ENCODE peak calls at places on chromosomes 16 and 17, in eight cellular contexts. One of them, this sample, is unnamed.

GRCh38 chr17:56136316-56136715 is 17.0 kb upstream of the ANKFN1 start:
- DNase-seq in heart left ventricle: no peak
- DNase-seq in BJ: no peak
- DNase-seq in ascending aorta: no peak
- DNase-seq in HCT116: no peak
- DNase-seq in CD8-positive, alpha-beta T cell: no peak
- DNase-seq in WERI-Rb-1: no peak
- DNase-seq in brain microvascular endothelial cell: no peak
- DNase-seq in this sample: no peak

GRCh38 chr16:2335286-2335895 is 5.1 kb downstream of the ABCA3 start:
- DNase-seq in heart left ventricle: no peak
- DNase-seq in BJ: no peak
- DNase-seq in ascending aorta: no peak
- DNase-seq in HCT116: no peak
- DNase-seq in CD8-positive, alpha-beta T cell: no peak
- DNase-seq in WERI-Rb-1: no peak
- DNase-seq in brain microvascular endothelial cell: no peak
- DNase-seq in this sample: no peak

GRCh38 chr17:61362852-61363600 is 36.6 kb upstream of the TBX2 start:
- DNase-seq in heart left ventricle: no peak
- DNase-seq in BJ: no peak
- DNase-seq in ascending aorta: no peak
- DNase-seq in HCT116: no peak
- DNase-seq in CD8-positive, alpha-beta T cell: no peak
- DNase-seq in WERI-Rb-1: no peak
- DNase-seq in brain microvascular endothelial cell: no peak
- DNase-seq in this sample: no peak

GRCh38 chr17:45432405-45433113 is at the start of gene ARHGAP27:
- DNase-seq in heart left ventricle: peak
- DNase-seq in BJ: no peak
- DNase-seq in ascending aorta: no peak
- DNase-seq in HCT116: no peak
- DNase-seq in CD8-positive, alpha-beta T cell: no peak
- DNase-seq in WERI-Rb-1: no peak
- DNase-seq in brain microvascular endothelial cell: no peak
- DNase-seq in this sample: no peak

GRCh38 chr17:37770631-37771518 is 26.0 kb upstream of the HNF1B start:
- DNase-seq in heart left ventricle: peak
- DNase-seq in BJ: no peak
- DNase-seq in ascending aorta: no peak
- DNase-seq in HCT116: peak
- DNase-seq in CD8-positive, alpha-beta T cell: no peak
- DNase-seq in WERI-Rb-1: peak
- DNase-seq in brain microvascular endothelial cell: peak
- DNase-seq in this sample: no peak

GRCh38 chr16:87780385-87780989 is 14.7 kb upstream of the KLHDC4 start:
- DNase-seq in heart left ventricle: peak
- DNase-seq in BJ: no peak
- DNase-seq in ascending aorta: no peak
- DNase-seq in HCT116: no peak
- DNase-seq in CD8-positive, alpha-beta T cell: no peak
- DNase-seq in WERI-Rb-1: no peak
- DNase-seq in brain microvascular endothelial cell: peak
- DNase-seq in this sample: no peak

GRCh38 chr17:77297693-77298666 is 157.2 kb downstream of the SEC14L1 start:
- DNase-seq in heart left ventricle: no peak
- DNase-seq in BJ: no peak
- DNase-seq in ascending aorta: no peak
- DNase-seq in HCT116: no peak
- DNase-seq in CD8-positive, alpha-beta T cell: no peak
- DNase-seq in WERI-Rb-1: no peak
- DNase-seq in brain microvascular endothelial cell: peak
- DNase-seq in this sample: no peak

GRCh38 chr17:65359016-65359415 is 202.4 kb downstream of the AXIN2 start:
- DNase-seq in heart left ventricle: no peak
- DNase-seq in BJ: peak
- DNase-seq in ascending aorta: no peak
- DNase-seq in HCT116: peak
- DNase-seq in CD8-positive, alpha-beta T cell: no peak
- DNase-seq in WERI-Rb-1: no peak
- DNase-seq in brain microvascular endothelial cell: peak
- DNase-seq in this sample: peak

GRCh38 chr17:43772877-43773648 is 5.7 kb downstream of the DUSP3 start:
- DNase-seq in heart left ventricle: no peak
- DNase-seq in BJ: no peak
- DNase-seq in ascending aorta: no peak
- DNase-seq in HCT116: no peak
- DNase-seq in CD8-positive, alpha-beta T cell: no peak
- DNase-seq in WERI-Rb-1: no peak
- DNase-seq in brain microvascular endothelial cell: no peak
- DNase-seq in this sample: no peak

GRCh38 chr16:62014534-62014933 is 21.7 kb downstream of the CDH8 start:
- DNase-seq in heart left ventricle: no peak
- DNase-seq in BJ: no peak
- DNase-seq in ascending aorta: no peak
- DNase-seq in HCT116: no peak
- DNase-seq in CD8-positive, alpha-beta T cell: no peak
- DNase-seq in WERI-Rb-1: no peak
- DNase-seq in brain microvascular endothelial cell: no peak
- DNase-seq in this sample: no peak

GRCh38 chr16:85556456-85557082 is 56.6 kb upstream of the GSE1 start:
- DNase-seq in heart left ventricle: peak
- DNase-seq in BJ: no peak
- DNase-seq in ascending aorta: no peak
- DNase-seq in HCT116: no peak
- DNase-seq in CD8-positive, alpha-beta T cell: peak
- DNase-seq in WERI-Rb-1: no peak
- DNase-seq in brain microvascular endothelial cell: no peak
- DNase-seq in this sample: no peak

GRCh38 chr16:85554791-85555548 is 58.2 kb upstream of the GSE1 start:
- DNase-seq in heart left ventricle: peak
- DNase-seq in BJ: no peak
- DNase-seq in ascending aorta: no peak
- DNase-seq in HCT116: no peak
- DNase-seq in CD8-positive, alpha-beta T cell: peak
- DNase-seq in WERI-Rb-1: no peak
- DNase-seq in brain microvascular endothelial cell: peak
- DNase-seq in this sample: no peak

GRCh38 chr16:85555549-85556455 is 57.3 kb upstream of the GSE1 start:
- DNase-seq in heart left ventricle: no peak
- DNase-seq in BJ: no peak
- DNase-seq in ascending aorta: no peak
- DNase-seq in HCT116: no peak
- DNase-seq in CD8-positive, alpha-beta T cell: no peak
- DNase-seq in WERI-Rb-1: peak
- DNase-seq in brain microvascular endothelial cell: peak
- DNase-seq in this sample: no peak

GRCh38 chr16:85557976-85558589 is 55.0 kb upstream of the GSE1 start:
- DNase-seq in heart left ventricle: no peak
- DNase-seq in BJ: no peak
- DNase-seq in ascending aorta: no peak
- DNase-seq in HCT116: no peak
- DNase-seq in CD8-positive, alpha-beta T cell: no peak
- DNase-seq in WERI-Rb-1: peak
- DNase-seq in brain microvascular endothelial cell: no peak
- DNase-seq in this sample: no peak

DNA sequence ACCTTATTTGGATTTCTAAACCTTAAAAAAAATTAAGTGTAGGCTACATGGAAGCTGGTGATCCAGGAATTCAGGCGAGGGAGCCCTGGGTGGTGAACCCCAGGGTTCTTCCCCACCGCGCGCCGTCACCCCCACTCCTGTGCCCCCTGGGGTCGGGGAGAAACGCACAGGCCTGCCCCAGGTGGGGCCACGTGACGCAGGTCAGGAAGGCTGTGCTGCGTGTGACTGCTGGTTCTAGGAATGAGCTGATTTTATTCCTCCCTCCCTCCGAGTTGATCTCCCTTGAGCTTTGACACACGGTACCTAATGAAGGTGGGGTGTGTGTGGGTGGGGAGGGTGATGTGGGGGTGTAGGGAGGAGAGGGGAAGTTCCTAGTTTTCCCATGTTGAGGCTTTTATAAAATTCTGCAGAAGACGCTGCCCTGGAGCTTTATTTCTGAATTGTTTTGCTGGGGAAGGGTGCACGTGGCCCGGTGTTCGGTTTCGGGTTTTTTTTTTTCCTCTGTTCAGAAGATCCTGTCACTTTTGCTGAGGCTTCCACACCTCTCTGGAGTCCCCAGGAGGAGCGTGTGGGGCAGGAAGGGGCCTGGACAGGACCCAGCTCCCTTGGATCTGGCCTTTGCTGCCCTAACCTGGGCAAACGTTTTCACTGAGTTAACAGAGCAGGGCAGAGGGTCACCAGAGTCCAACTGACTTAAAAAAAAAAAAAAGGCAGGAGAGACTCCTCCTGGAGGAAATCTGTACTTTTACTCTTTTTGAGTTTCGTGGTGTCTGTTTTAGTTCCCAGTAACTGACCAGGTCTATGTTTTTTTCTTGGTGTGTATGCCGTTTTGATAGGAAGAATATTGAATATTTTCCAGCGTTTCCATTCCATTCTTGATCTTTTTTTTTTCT is 55.8 kb upstream of the GSE1 start:
- DNase-seq in heart left ventricle: no peak
- DNase-seq in BJ: no peak
- DNase-seq in ascending aorta: no peak
- DNase-seq in HCT116: no peak
- DNase-seq in CD8-positive, alpha-beta T cell: no peak
- DNase-seq in WERI-Rb-1: no peak
- DNase-seq in brain microvascular endothelial cell: no peak
- DNase-seq in this sample: no peak
- TF ChIP-seq CTCF in heart left ventricle: no peak
- TF ChIP-seq CTCF in BJ: peak
- TF ChIP-seq CTCF in ascending aorta: peak
- TF ChIP-seq CTCF in HCT116: no peak
- TF ChIP-seq CTCF in CD8-positive, alpha-beta T cell: no peak
- TF ChIP-seq CTCF in WERI-Rb-1: no peak
- TF ChIP-seq CTCF in brain microvascular endothelial cell: peak
- TF ChIP-seq CTCF in this sample: no peak

DNA sequence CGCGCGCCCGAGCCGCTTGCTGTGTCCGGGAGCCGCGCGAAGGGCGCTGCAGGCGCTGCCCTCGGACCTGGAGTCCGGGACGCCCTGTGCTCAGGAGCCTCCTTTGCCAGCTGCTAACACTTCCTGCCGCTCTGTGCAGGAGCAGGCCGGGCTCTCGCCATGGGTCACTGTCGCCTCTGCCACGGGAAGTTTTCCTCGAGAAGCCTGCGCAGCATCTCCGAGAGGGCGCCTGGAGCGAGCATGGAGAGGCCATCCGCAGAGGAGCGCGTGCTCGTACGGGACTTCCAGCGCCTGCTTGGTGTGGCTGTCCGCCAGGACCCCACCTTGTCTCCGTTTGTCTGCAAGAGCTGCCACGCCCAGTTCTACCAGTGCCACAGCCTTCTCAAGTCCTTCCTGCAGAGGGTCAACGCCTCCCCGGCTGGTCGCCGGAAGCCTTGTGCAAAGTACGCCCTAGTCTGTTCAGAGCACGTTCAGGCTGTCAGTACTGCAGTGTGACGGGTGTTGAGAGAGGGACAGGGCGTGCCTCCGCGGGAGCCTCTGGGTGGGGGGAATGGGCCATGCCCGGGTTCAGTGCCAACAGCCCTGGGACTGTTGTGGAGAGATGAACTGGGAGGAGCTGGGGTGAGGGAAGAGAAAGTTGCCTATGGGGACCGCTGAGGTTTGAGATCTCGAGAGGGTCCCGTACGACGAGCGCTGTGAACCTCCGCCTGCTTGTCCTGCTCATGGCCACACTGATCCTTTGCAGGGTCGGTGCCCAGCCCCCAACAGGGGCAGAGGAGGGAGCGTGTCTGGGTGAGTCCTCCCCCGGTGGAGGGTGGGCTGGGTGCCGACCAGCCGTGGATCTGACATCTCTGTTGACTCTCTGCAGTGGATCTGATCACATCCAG is 1.3 kb downstream of the ZNF276 start:
- DNase-seq in heart left ventricle: peak
- DNase-seq in BJ: no peak
- DNase-seq in ascending aorta: peak
- DNase-seq in HCT116: peak
- DNase-seq in CD8-positive, alpha-beta T cell: peak
- DNase-seq in WERI-Rb-1: no peak
- DNase-seq in brain microvascular endothelial cell: peak
- DNase-seq in this sample: no peak
- H3K4me3 ChIP-seq in heart left ventricle: peak
- H3K4me3 ChIP-seq in BJ: peak
- H3K4me3 ChIP-seq in ascending aorta: peak
- H3K4me3 ChIP-seq in HCT116: peak
- H3K4me3 ChIP-seq in CD8-positive, alpha-beta T cell: peak
- H3K4me3 ChIP-seq in WERI-Rb-1: peak
- H3K4me3 ChIP-seq in brain microvascular endothelial cell: peak
- H3K4me3 ChIP-seq in this sample: peak

DNA sequence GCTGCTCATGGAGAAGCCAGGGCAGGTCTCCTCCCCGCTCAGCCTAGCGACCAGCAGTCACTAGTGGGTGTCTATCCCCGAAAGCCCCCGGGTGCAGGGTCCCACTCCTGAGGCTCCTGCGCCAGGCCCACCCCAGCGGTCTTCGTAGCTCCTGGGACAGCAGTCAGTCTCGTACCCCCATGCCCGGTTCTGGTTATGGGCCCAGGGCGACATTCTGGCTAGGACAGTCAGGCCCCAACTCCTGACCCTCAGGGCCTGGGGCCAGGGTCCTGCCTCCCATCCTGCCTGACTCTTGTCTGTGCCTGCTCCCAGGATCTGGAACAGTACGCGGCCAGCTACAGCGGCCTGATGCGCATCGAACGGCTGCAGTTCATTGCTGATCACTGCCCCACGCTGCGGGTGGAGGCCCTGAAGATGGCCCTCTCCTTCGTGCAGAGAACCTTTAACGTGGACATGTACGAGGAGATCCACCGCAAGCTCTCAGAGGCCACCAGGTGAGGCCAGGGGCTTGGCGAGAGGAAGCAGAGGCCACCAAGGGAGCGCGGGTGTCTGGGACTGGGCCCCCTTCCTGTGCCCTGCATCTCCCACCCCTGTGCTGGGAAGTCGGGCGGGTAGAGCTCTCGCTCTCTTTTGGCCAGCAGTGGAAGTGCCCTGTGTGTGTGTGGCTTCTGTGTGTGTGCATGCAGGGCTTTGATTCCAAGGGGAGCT is 2.0 kb downstream of the GPS1 start:
- DNase-seq in heart left ventricle: peak
- DNase-seq in BJ: no peak
- DNase-seq in ascending aorta: no peak
- DNase-seq in HCT116: no peak
- DNase-seq in CD8-positive, alpha-beta T cell: no peak
- DNase-seq in WERI-Rb-1: no peak
- DNase-seq in brain microvascular endothelial cell: no peak
- DNase-seq in this sample: no peak
- TF ChIP-seq CTCF in heart left ventricle: no peak
- TF ChIP-seq CTCF in BJ: no peak
- TF ChIP-seq CTCF in ascending aorta: no peak
- TF ChIP-seq CTCF in HCT116: no peak
- TF ChIP-seq CTCF in CD8-positive, alpha-beta T cell: no peak
- TF ChIP-seq CTCF in WERI-Rb-1: no peak
- TF ChIP-seq CTCF in brain microvascular endothelial cell: no peak
- TF ChIP-seq CTCF in this sample: no peak

DNA sequence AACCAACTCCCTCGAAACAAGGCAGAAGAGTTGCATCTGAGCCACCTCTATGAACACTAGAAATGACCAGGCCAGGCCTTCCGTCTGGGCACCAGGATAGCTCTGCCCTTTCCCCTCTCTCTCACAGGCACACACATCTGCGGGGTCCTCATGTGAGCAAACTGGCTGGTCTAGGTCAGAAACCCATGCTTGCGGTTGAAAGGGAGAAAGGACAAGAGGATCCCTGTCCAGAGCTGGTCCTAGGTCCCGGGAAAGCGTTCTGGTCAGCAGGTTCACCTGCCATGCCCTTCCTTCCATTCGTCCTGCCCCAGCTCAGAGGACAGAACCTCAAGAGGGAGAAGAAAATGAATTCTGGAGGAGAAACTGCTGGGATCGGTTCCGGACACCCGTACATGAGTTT is 2.7 kb downstream of the MNT start:
- DNase-seq in heart left ventricle: no peak
- DNase-seq in BJ: no peak
- DNase-seq in ascending aorta: no peak
- DNase-seq in HCT116: no peak
- DNase-seq in CD8-positive, alpha-beta T cell: no peak
- DNase-seq in WERI-Rb-1: no peak
- DNase-seq in brain microvascular endothelial cell: no peak
- DNase-seq in this sample: no peak
- H3K4me3 ChIP-seq in heart left ventricle: no peak
- H3K4me3 ChIP-seq in BJ: peak
- H3K4me3 ChIP-seq in ascending aorta: peak
- H3K4me3 ChIP-seq in HCT116: peak
- H3K4me3 ChIP-seq in CD8-positive, alpha-beta T cell: no peak
- H3K4me3 ChIP-seq in WERI-Rb-1: no peak
- H3K4me3 ChIP-seq in brain microvascular endothelial cell: peak
- H3K4me3 ChIP-seq in this sample: peak